ENCODE peak calls at places on chromosomes 13 and 19, in five cellular contexts. One of them, this sample, is unnamed.

GRCh38 chr13:41315466-41316047 is 4.5 kb downstream of the NAA16 start:
- DNase-seq in HCT116: no peak
- DNase-seq in SK-N-SH: no peak
- DNase-seq in A549: no peak
- DNase-seq in K562: no peak
- DNase-seq in this sample: no peak

GRCh38 chr19:47109541-47110375 is 3.8 kb downstream of the ZC3H4 start:
- DNase-seq in K562: peak; percentile 85
- DNase-seq in HCT116: no peak
- DNase-seq in SK-N-SH: no peak
- DNase-seq in A549: peak; percentile 60
- DNase-seq in this sample: peak; percentile 52

GRCh38 chr19:9531933-9532332 is 6.5 kb downstream of the ZNF426 start:
- DNase-seq in SK-N-SH: no peak
- DNase-seq in A549: peak; percentile 10
- DNase-seq in HCT116: no peak
- DNase-seq in K562: no peak
- DNase-seq in this sample: no peak

GRCh38 chr13:51786425-51787010 is 17.4 kb downstream of the DHRS12 start:
- DNase-seq in HCT116: no peak
- DNase-seq in SK-N-SH: no peak
- DNase-seq in K562: no peak
- DNase-seq in A549: no peak
- DNase-seq in this sample: no peak

GRCh38 chr19:16113727-16114126 is 2.0 kb downstream of the RAB8A start:
- DNase-seq in HCT116: no peak
- DNase-seq in K562: peak; percentile 21
- DNase-seq in SK-N-SH: no peak
- DNase-seq in A549: no peak
- DNase-seq in this sample: no peak

GRCh38 chr19:12652219-12652618 is 14.3 kb downstream of the MAN2B1 start:
- DNase-seq in HCT116: no peak
- DNase-seq in SK-N-SH: no peak
- DNase-seq in K562: peak; percentile 22
- DNase-seq in A549: no peak
- DNase-seq in this sample: no peak

GRCh38 chr19:38888876-38889275 is 10.5 kb downstream of the SIRT2 start:
- DNase-seq in SK-N-SH: no peak
- DNase-seq in K562: no peak
- DNase-seq in A549: no peak
- DNase-seq in HCT116: no peak
- DNase-seq in this sample: no peak

GRCh38 chr13:66660013-66660804 is 569.9 kb downstream of the PCDH9 start:
- DNase-seq in K562: no peak
- DNase-seq in A549: peak; percentile 61
- DNase-seq in SK-N-SH: no peak
- DNase-seq in HCT116: no peak
- DNase-seq in this sample: no peak

GRCh38 chr13:21032656-21033055 is 28.7 kb downstream of the LATS2 start:
- DNase-seq in A549: no peak
- DNase-seq in K562: no peak
- DNase-seq in SK-N-SH: no peak
- DNase-seq in HCT116: no peak
- DNase-seq in this sample: no peak

GRCh38 chr19:4991996-4992698 is 23.2 kb downstream of the KDM4B start:
- DNase-seq in SK-N-SH: peak; percentile 5
- DNase-seq in HCT116: no peak
- DNase-seq in K562: peak; percentile 27
- DNase-seq in A549: no peak
- DNase-seq in this sample: no peak

GRCh38 chr19:4867534-4868285 is at the start of gene PLIN3:
- DNase-seq in A549: peak; percentile 96
- DNase-seq in K562: peak; percentile 96
- DNase-seq in HCT116: peak; percentile 88
- DNase-seq in SK-N-SH: peak; percentile 100
- DNase-seq in this sample: peak; percentile 95

GRCh38 chr13:44470623-44471562 is 97.3 kb downstream of the SERP2 start:
- DNase-seq in K562: peak; percentile 34
- DNase-seq in A549: peak; percentile 36
- DNase-seq in HCT116: peak; percentile 35
- DNase-seq in SK-N-SH: no peak
- DNase-seq in this sample: peak; percentile 44

GRCh38 chr19:34214040-34214439 is 40.3 kb upstream of the GARRE1 start:
- DNase-seq in A549: no peak
- DNase-seq in K562: no peak
- DNase-seq in HCT116: no peak
- DNase-seq in SK-N-SH: no peak
- DNase-seq in this sample: no peak
- H3K27ac ChIP-seq in A549: no peak overlapping the region
- H3K27ac ChIP-seq in K562: no peak overlapping the region
- H3K27ac ChIP-seq in HCT116: no peak overlapping the region
- H3K27ac ChIP-seq in SK-N-SH: no peak overlapping the region
- H3K27ac ChIP-seq in this sample: no peak overlapping the region

GRCh38 chr13:95603887-95604533 is 40.5 kb downstream of the DZIP1 start:
- DNase-seq in K562: no peak
- DNase-seq in HCT116: no peak
- DNase-seq in SK-N-SH: no peak
- DNase-seq in A549: peak; percentile 74
- DNase-seq in this sample: no peak
- TF ChIP-seq REST in K562: no peak
- TF ChIP-seq REST in HCT116: no peak
- TF ChIP-seq REST in SK-N-SH: no peak
- TF ChIP-seq REST in A549: no peak
- TF ChIP-seq REST in this sample: no peak

DNA sequence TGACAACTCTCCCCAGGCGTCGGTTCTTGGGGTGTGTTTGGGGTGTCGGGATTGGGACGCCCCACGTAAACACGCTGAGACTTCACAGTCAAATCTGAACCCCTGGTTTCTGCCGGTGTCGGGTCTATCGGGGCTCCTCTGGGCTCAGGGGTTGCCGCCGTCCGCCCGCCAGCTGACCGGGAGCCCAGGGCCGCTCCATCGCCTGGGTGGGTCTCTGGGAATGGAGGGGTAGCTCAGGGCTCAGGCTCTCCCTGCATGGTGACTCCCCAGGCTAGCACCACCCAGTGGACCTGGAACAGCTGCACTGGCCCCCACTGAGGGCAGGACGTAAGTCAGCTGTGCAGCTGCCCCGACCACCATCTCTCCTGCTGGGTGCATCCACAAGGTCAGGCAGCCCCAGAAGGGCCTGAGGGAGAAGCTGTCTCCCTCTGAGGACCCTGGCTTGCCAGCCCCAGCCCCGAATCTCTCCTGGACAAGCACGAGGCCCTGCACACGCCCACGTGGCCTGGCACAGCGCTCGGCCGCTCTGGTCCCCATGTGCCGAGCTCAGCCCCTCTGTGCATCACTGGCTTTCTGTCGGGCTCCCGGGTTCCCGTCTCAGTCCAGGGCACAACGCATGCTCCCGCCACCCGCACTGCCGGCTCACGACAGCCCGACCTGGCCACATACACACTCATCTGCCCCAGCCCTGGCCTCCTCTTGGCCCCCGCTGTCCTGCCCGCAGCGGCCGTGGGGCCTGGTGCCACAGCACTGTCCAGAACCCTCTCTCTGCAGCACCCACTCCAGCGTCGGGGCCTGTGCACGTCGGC is 6.1 kb downstream of the RNF126 start:
- DNase-seq in HCT116: no peak
- DNase-seq in K562: no peak
- DNase-seq in A549: no peak
- DNase-seq in SK-N-SH: no peak
- DNase-seq in this sample: no peak
- H3K4me1 ChIP-seq in HCT116: peaks cover 14% of the 10 kb centered on the region
- H3K4me1 ChIP-seq in K562: peaks cover 14% of the 10 kb centered on the region
- H3K4me1 ChIP-seq in A549: peaks cover 8% of the 10 kb centered on the region
- H3K4me1 ChIP-seq in SK-N-SH: peaks cover 22% of the 10 kb centered on the region
- H3K4me1 ChIP-seq in this sample: peaks cover 5% of the 10 kb centered on the region

GRCh38 chr13:36190771-36191170 is 23.6 kb downstream of the SOHLH2 start:
- DNase-seq in SK-N-SH: no peak
- DNase-seq in K562: no peak
- DNase-seq in A549: no peak
- DNase-seq in HCT116: no peak
- DNase-seq in this sample: no peak
- H3K27ac ChIP-seq in SK-N-SH: no peak overlapping the region
- H3K27ac ChIP-seq in K562: no peak overlapping the region
- H3K27ac ChIP-seq in A549: no peak overlapping the region
- H3K27ac ChIP-seq in HCT116: no peak overlapping the region
- H3K27ac ChIP-seq in this sample: no peak overlapping the region

GRCh38 chr13:46126552-46127171 is 21.8 kb upstream of the CPB2 start:
- DNase-seq in HCT116: peak; percentile 57
- DNase-seq in SK-N-SH: peak; percentile 68
- DNase-seq in A549: peak; percentile 66
- DNase-seq in K562: peak; percentile 81
- DNase-seq in this sample: peak; percentile 92

GRCh38 chr13:46126074-46126473 is 21.2 kb upstream of the CPB2 start:
- DNase-seq in HCT116: no peak
- DNase-seq in A549: no peak
- DNase-seq in K562: no peak
- DNase-seq in SK-N-SH: no peak
- DNase-seq in this sample: no peak

GRCh38 chr13:46122304-46122703 is 17.5 kb upstream of the CPB2 start:
- DNase-seq in K562: no peak
- DNase-seq in SK-N-SH: no peak
- DNase-seq in A549: no peak
- DNase-seq in HCT116: no peak
- DNase-seq in this sample: no peak

GRCh38 chr13:46124967-46125933 is 20.4 kb upstream of the CPB2 start:
- DNase-seq in K562: peak; percentile 49
- DNase-seq in A549: no peak
- DNase-seq in SK-N-SH: no peak
- DNase-seq in HCT116: no peak
- DNase-seq in this sample: no peak

DNA sequence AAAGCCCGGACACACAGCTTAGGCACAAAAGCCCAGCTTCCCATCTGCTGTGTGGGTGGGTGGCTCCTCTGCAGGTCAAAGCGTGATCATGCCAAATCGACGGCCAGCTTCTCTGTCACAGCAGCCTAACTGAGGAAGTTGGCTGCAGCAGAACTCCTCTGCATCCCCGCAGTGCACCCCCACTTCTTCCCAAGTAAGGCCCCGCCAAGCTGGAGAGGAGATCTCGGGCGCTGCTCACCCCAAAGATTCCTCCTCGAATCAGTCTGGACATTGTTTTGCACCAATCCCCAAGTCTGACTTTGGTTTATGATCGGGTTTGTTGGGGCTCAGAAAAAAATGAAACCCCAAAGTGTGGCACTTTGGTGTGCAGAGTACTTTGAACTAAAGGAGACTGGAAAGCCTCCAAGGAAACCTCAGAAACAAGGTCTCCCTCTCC is 19.7 kb upstream of the CPB2 start:
- DNase-seq in SK-N-SH: no peak
- DNase-seq in A549: no peak
- DNase-seq in HCT116: no peak
- DNase-seq in K562: no peak
- DNase-seq in this sample: no peak
- TF ChIP-seq REST in SK-N-SH: no peak
- TF ChIP-seq REST in A549: no peak
- TF ChIP-seq REST in HCT116: no peak
- TF ChIP-seq REST in K562: no peak
- TF ChIP-seq REST in this sample: no peak

GRCh38 chr19:1853295-1854031 is 5.2 kb upstream of the REXO1 start:
- DNase-seq in HCT116: peak; percentile 68
- DNase-seq in K562: peak; percentile 94
- DNase-seq in A549: peak; percentile 89
- DNase-seq in SK-N-SH: peak; percentile 85
- DNase-seq in this sample: peak; percentile 87

GRCh38 chr19:1854542-1855039 is 6.3 kb upstream of the REXO1 start:
- DNase-seq in A549: no peak
- DNase-seq in K562: peak; percentile 92
- DNase-seq in HCT116: no peak
- DNase-seq in SK-N-SH: no peak
- DNase-seq in this sample: peak; percentile 56

GRCh38 chr19:1852729-1853128 is 4.4 kb upstream of the REXO1 start:
- DNase-seq in SK-N-SH: no peak
- DNase-seq in K562: no peak
- DNase-seq in HCT116: no peak
- DNase-seq in A549: no peak
- DNase-seq in this sample: no peak

GRCh38 chr19:1855040-1855827 is 7.0 kb upstream of the REXO1 start:
- DNase-seq in K562: peak; percentile 94
- DNase-seq in SK-N-SH: peak; percentile 99
- DNase-seq in A549: peak; percentile 91
- DNase-seq in HCT116: peak; percentile 64
- DNase-seq in this sample: peak; percentile 97

GRCh38 chr19:1854032-1854541 is 5.8 kb upstream of the REXO1 start:
- DNase-seq in HCT116: no peak
- DNase-seq in SK-N-SH: no peak
- DNase-seq in A549: no peak
- DNase-seq in K562: no peak
- DNase-seq in this sample: no peak
- H3K4me1 ChIP-seq in HCT116: peaks cover 77% of the 10 kb centered on the region
- H3K4me1 ChIP-seq in SK-N-SH: peaks cover 38% of the 10 kb centered on the region
- H3K4me1 ChIP-seq in A549: peaks cover 66% of the 10 kb centered on the region
- H3K4me1 ChIP-seq in K562: peaks cover 56% of the 10 kb centered on the region
- H3K4me1 ChIP-seq in this sample: peaks cover 39% of the 10 kb centered on the region

DNA sequence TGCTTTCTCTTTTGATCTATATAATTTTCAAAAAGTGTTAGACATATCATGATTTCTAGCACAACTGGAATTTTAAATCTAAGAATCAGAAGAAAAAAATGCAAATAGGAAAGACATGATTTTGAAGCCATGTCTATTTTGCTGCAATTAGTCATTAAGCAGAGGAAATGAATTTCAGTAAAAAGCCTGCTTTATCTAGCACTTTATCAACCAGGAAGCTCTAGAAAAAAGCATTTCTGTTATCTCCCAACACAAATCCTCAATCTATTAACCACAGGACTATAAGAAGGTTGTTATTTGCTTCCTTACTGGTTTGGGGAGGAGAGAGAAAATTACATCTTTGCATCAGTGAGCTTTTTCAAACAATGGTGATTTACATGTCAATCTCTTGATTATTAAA is 716.7 kb downstream of the DIAPH3 start:
- DNase-seq in K562: no peak
- DNase-seq in A549: no peak
- DNase-seq in SK-N-SH: peak; percentile 48
- DNase-seq in HCT116: no peak
- DNase-seq in this sample: no peak
- H3K27ac ChIP-seq in K562: no peak overlapping the region
- H3K27ac ChIP-seq in A549: no peak overlapping the region
- H3K27ac ChIP-seq in SK-N-SH: peak overlapping the region; percentile 82
- H3K27ac ChIP-seq in HCT116: no peak overlapping the region
- H3K27ac ChIP-seq in this sample: peak overlapping the region; percentile 78

GRCh38 chr19:42401365-42402303 is 11.5 kb upstream of the CNFN start:
- DNase-seq in SK-N-SH: peak; percentile 90
- DNase-seq in HCT116: no peak
- DNase-seq in K562: peak; percentile 81
- DNase-seq in A549: peak; percentile 89
- DNase-seq in this sample: peak; percentile 96
- TF ChIP-seq REST in SK-N-SH: no peak
- TF ChIP-seq REST in HCT116: no peak
- TF ChIP-seq REST in K562: no peak
- TF ChIP-seq REST in A549: no peak
- TF ChIP-seq REST in this sample: no peak